ENCODE peak calls at places on chromosome 10, in four cellular contexts. M, N, X and Q are unnamed samples.

GRCh38 chr10:127999291-127999690 is 92.4 kb downstream of the PTPRE start:
- DNase-seq in M (no peak), N (no peak), X (peak), Q (peak)

GRCh38 chr10:93463723-93464511 is 18.2 kb downstream of the MYOF start:
- DNase-seq in M (no peak), N (no peak), X (no peak), Q (no peak)

GRCh38 chr10:87861566-87861952 is 1.8 kb downstream of the KLLN start:
- DNase-seq in M (no peak), N (no peak), X (peak), Q (peak)

GRCh38 chr10:24849537-24850299 is 102.7 kb downstream of the PRTFDC1 start:
- DNase-seq in M (no peak), N (no peak), X (no peak), Q (no peak)

GRCh38 chr10:34024708-34025425 is 690.4 kb upstream of the NRP1 start:
- DNase-seq in M (no peak), N (no peak), X (no peak), Q (no peak)

GRCh38 chr10:44981172-44982113 is 2.8 kb upstream of the DEPP1 start:
- DNase-seq in M (peak), N (no peak), X (no peak), Q (no peak)

GRCh38 chr10:121498071-121498470 is 100.2 kb downstream of the FGFR2 start:
- DNase-seq in M (no peak), N (no peak), X (no peak), Q (no peak)

GRCh38 chr10:131149111-131149510 is 162.4 kb downstream of the TCERG1L start:
- DNase-seq in M (no peak), N (no peak), X (no peak), Q (no peak)

GRCh38 chr10:78772486-78772885 is 296.3 kb upstream of the ZMIZ1 start:
- DNase-seq in M (no peak), N (no peak), X (no peak), Q (no peak)

GRCh38 chr10:124019886-124020797 is 73.3 kb downstream of the CHST15 start:
- DNase-seq in M (no peak), N (no peak), X (no peak), Q (no peak)

GRCh38 chr10:50417906-50418697 is 166.8 kb upstream of the ASAH2 start:
- DNase-seq in M (peak), N (peak), X (peak), Q (peak)

GRCh38 chr10:119896937-119897336 is 4.4 kb downstream of the SEC23IP start:
- DNase-seq in M (no peak), N (no peak), X (peak), Q (no peak)

GRCh38 chr10:3067045-3067858 is at the start of gene PFKP:
- DNase-seq in M (peak), N (no peak), X (peak), Q (no peak)

GRCh38 chr10:71234017-71234894 is 21.9 kb downstream of the UNC5B start:
- DNase-seq in M (no peak), N (no peak), X (no peak), Q (no peak)

GRCh38 chr10:64103750-64104149 is 582.5 kb downstream of the REEP3 start:
- DNase-seq in M (no peak), N (no peak), X (no peak), Q (no peak)

GRCh38 chr10:48608279-48608681 is 3.4 kb upstream of the ARHGAP22 start:
- DNase-seq in M (peak), N (peak), X (no peak), Q (no peak)